ENCODE peak calls at places on chromosomes 1 and 21, in six cellular contexts. One of them, this sample, is unnamed.

GRCh38 chr1:90940746-90941145 is 81.1 kb downstream of the ZNF644 start:
- DNase-seq in adrenal gland: no peak
- DNase-seq in stimulated activated CD4-positive, alpha-beta T cell treated with anti-CD3 and anti-CD28 coated beads, TNF-alpha, amount 100 ng/mL, for 24 hours: no peak
- DNase-seq in dorsolateral prefrontal cortex: no peak
- DNase-seq in sigmoid colon: no peak
- DNase-seq in H9: no peak
- DNase-seq in this sample: no peak

GRCh38 chr1:59107516-59107915 is 189.4 kb upstream of the FGGY start:
- DNase-seq in dorsolateral prefrontal cortex: peak
- DNase-seq in adrenal gland: peak
- DNase-seq in stimulated activated CD4-positive, alpha-beta T cell treated with anti-CD3 and anti-CD28 coated beads, TNF-alpha, amount 100 ng/mL, for 24 hours: no peak
- DNase-seq in sigmoid colon: peak
- DNase-seq in H9: no peak
- DNase-seq in this sample: no peak

GRCh38 chr21:44593598-44594405 is 1.5 kb upstream of the KRTAP10-6 start:
- DNase-seq in H9: peak
- DNase-seq in sigmoid colon: no peak
- DNase-seq in adrenal gland: no peak
- DNase-seq in stimulated activated CD4-positive, alpha-beta T cell treated with anti-CD3 and anti-CD28 coated beads, TNF-alpha, amount 100 ng/mL, for 24 hours: no peak
- DNase-seq in dorsolateral prefrontal cortex: no peak
- DNase-seq in this sample: no peak

GRCh38 chr1:167060141-167061072 is 29.8 kb downstream of the GPA33 start:
- DNase-seq in H9: peak
- DNase-seq in dorsolateral prefrontal cortex: no peak
- DNase-seq in adrenal gland: no peak
- DNase-seq in stimulated activated CD4-positive, alpha-beta T cell treated with anti-CD3 and anti-CD28 coated beads, TNF-alpha, amount 100 ng/mL, for 24 hours: no peak
- DNase-seq in sigmoid colon: no peak
- DNase-seq in this sample: no peak

GRCh38 chr1:45584351-45585109 is 689 bp downstream of the NASP start:
- DNase-seq in stimulated activated CD4-positive, alpha-beta T cell treated with anti-CD3 and anti-CD28 coated beads, TNF-alpha, amount 100 ng/mL, for 24 hours: peak
- DNase-seq in dorsolateral prefrontal cortex: peak
- DNase-seq in H9: peak
- DNase-seq in adrenal gland: peak
- DNase-seq in sigmoid colon: peak
- DNase-seq in this sample: peak

GRCh38 chr1:235018161-235018560 is 110.5 kb downstream of the TOMM20 start:
- DNase-seq in sigmoid colon: peak
- DNase-seq in H9: no peak
- DNase-seq in stimulated activated CD4-positive, alpha-beta T cell treated with anti-CD3 and anti-CD28 coated beads, TNF-alpha, amount 100 ng/mL, for 24 hours: no peak
- DNase-seq in dorsolateral prefrontal cortex: no peak
- DNase-seq in adrenal gland: no peak
- DNase-seq in this sample: no peak

GRCh38 chr1:50271968-50272578 is 151.2 kb downstream of the DMRTA2 start:
- DNase-seq in stimulated activated CD4-positive, alpha-beta T cell treated with anti-CD3 and anti-CD28 coated beads, TNF-alpha, amount 100 ng/mL, for 24 hours: no peak
- DNase-seq in adrenal gland: peak
- DNase-seq in H9: peak
- DNase-seq in sigmoid colon: no peak
- DNase-seq in dorsolateral prefrontal cortex: peak
- DNase-seq in this sample: peak

GRCh38 chr1:177170756-177171535 is at the start of gene BRINP2:
- DNase-seq in H9: peak
- DNase-seq in dorsolateral prefrontal cortex: peak
- DNase-seq in adrenal gland: peak
- DNase-seq in sigmoid colon: no peak
- DNase-seq in stimulated activated CD4-positive, alpha-beta T cell treated with anti-CD3 and anti-CD28 coated beads, TNF-alpha, amount 100 ng/mL, for 24 hours: no peak
- DNase-seq in this sample: peak

GRCh38 chr1:12174789-12175455 is 8.1 kb downstream of the TNFRSF1B start:
- DNase-seq in H9: peak
- DNase-seq in sigmoid colon: peak
- DNase-seq in adrenal gland: peak
- DNase-seq in dorsolateral prefrontal cortex: no peak
- DNase-seq in stimulated activated CD4-positive, alpha-beta T cell treated with anti-CD3 and anti-CD28 coated beads, TNF-alpha, amount 100 ng/mL, for 24 hours: no peak
- DNase-seq in this sample: no peak

GRCh38 chr1:160539896-160540858 is 17.1 kb upstream of the SLAMF6 start:
- DNase-seq in sigmoid colon: no peak
- DNase-seq in H9: no peak
- DNase-seq in adrenal gland: no peak
- DNase-seq in stimulated activated CD4-positive, alpha-beta T cell treated with anti-CD3 and anti-CD28 coated beads, TNF-alpha, amount 100 ng/mL, for 24 hours: peak
- DNase-seq in dorsolateral prefrontal cortex: no peak
- DNase-seq in this sample: peak

GRCh38 chr1:1399870-1400575 is 888 bp upstream of the CCNL2 start:
- DNase-seq in adrenal gland: no peak
- DNase-seq in sigmoid colon: no peak
- DNase-seq in dorsolateral prefrontal cortex: no peak
- DNase-seq in stimulated activated CD4-positive, alpha-beta T cell treated with anti-CD3 and anti-CD28 coated beads, TNF-alpha, amount 100 ng/mL, for 24 hours: no peak
- DNase-seq in H9: no peak
- DNase-seq in this sample: peak

GRCh38 chr1:59743324-59744108 is 71.2 kb upstream of the HOOK1 start:
- DNase-seq in stimulated activated CD4-positive, alpha-beta T cell treated with anti-CD3 and anti-CD28 coated beads, TNF-alpha, amount 100 ng/mL, for 24 hours: no peak
- DNase-seq in sigmoid colon: no peak
- DNase-seq in dorsolateral prefrontal cortex: no peak
- DNase-seq in adrenal gland: peak
- DNase-seq in H9: no peak
- DNase-seq in this sample: no peak

GRCh38 chr1:8955367-8955766 is 9.7 kb downstream of the CA6 start:
- DNase-seq in dorsolateral prefrontal cortex: no peak
- DNase-seq in adrenal gland: no peak
- DNase-seq in stimulated activated CD4-positive, alpha-beta T cell treated with anti-CD3 and anti-CD28 coated beads, TNF-alpha, amount 100 ng/mL, for 24 hours: no peak
- DNase-seq in H9: no peak
- DNase-seq in sigmoid colon: no peak
- DNase-seq in this sample: no peak

GRCh38 chr1:156601122-156601830 is at the start of gene GPATCH4:
- DNase-seq in dorsolateral prefrontal cortex: peak
- DNase-seq in stimulated activated CD4-positive, alpha-beta T cell treated with anti-CD3 and anti-CD28 coated beads, TNF-alpha, amount 100 ng/mL, for 24 hours: peak
- DNase-seq in adrenal gland: peak
- DNase-seq in sigmoid colon: peak
- DNase-seq in H9: peak
- DNase-seq in this sample: peak

GRCh38 chr1:31799196-31799894 is 16.5 kb downstream of the SPOCD1 start:
- DNase-seq in stimulated activated CD4-positive, alpha-beta T cell treated with anti-CD3 and anti-CD28 coated beads, TNF-alpha, amount 100 ng/mL, for 24 hours: no peak
- DNase-seq in adrenal gland: peak
- DNase-seq in H9: no peak
- DNase-seq in sigmoid colon: peak
- DNase-seq in dorsolateral prefrontal cortex: no peak
- DNase-seq in this sample: no peak

GRCh38 chr1:59541161-59541560 is 244.3 kb downstream of the FGGY start:
- DNase-seq in stimulated activated CD4-positive, alpha-beta T cell treated with anti-CD3 and anti-CD28 coated beads, TNF-alpha, amount 100 ng/mL, for 24 hours: no peak
- DNase-seq in sigmoid colon: no peak
- DNase-seq in adrenal gland: no peak
- DNase-seq in H9: no peak
- DNase-seq in dorsolateral prefrontal cortex: no peak
- DNase-seq in this sample: no peak

GRCh38 chr1:54809496-54810074 is 8.5 kb upstream of the TTC22 start:
- DNase-seq in sigmoid colon: no peak
- DNase-seq in H9: no peak
- DNase-seq in dorsolateral prefrontal cortex: peak
- DNase-seq in stimulated activated CD4-positive, alpha-beta T cell treated with anti-CD3 and anti-CD28 coated beads, TNF-alpha, amount 100 ng/mL, for 24 hours: no peak
- DNase-seq in adrenal gland: no peak
- DNase-seq in this sample: no peak

GRCh38 chr1:210711825-210712224 is 383.1 kb downstream of the HHAT start:
- DNase-seq in dorsolateral prefrontal cortex: peak
- DNase-seq in adrenal gland: no peak
- DNase-seq in stimulated activated CD4-positive, alpha-beta T cell treated with anti-CD3 and anti-CD28 coated beads, TNF-alpha, amount 100 ng/mL, for 24 hours: no peak
- DNase-seq in sigmoid colon: no peak
- DNase-seq in H9: no peak
- DNase-seq in this sample: no peak

GRCh38 chr1:178048426-178048825 is 45.5 kb upstream of the RASAL2 start:
- DNase-seq in sigmoid colon: no peak
- DNase-seq in adrenal gland: no peak
- DNase-seq in H9: no peak
- DNase-seq in dorsolateral prefrontal cortex: no peak
- DNase-seq in stimulated activated CD4-positive, alpha-beta T cell treated with anti-CD3 and anti-CD28 coated beads, TNF-alpha, amount 100 ng/mL, for 24 hours: no peak
- DNase-seq in this sample: no peak

GRCh38 chr1:201230676-201231075 is 40.1 kb downstream of the IGFN1 start:
- DNase-seq in adrenal gland: no peak
- DNase-seq in H9: no peak
- DNase-seq in sigmoid colon: no peak
- DNase-seq in stimulated activated CD4-positive, alpha-beta T cell treated with anti-CD3 and anti-CD28 coated beads, TNF-alpha, amount 100 ng/mL, for 24 hours: no peak
- DNase-seq in dorsolateral prefrontal cortex: no peak
- DNase-seq in this sample: no peak

GRCh38 chr1:223242382-223242955 is 99.4 kb upstream of the TLR5 start:
- DNase-seq in H9: peak
- DNase-seq in sigmoid colon: no peak
- DNase-seq in adrenal gland: no peak
- DNase-seq in dorsolateral prefrontal cortex: no peak
- DNase-seq in stimulated activated CD4-positive, alpha-beta T cell treated with anti-CD3 and anti-CD28 coated beads, TNF-alpha, amount 100 ng/mL, for 24 hours: no peak
- DNase-seq in this sample: no peak

This sample was measured in GM12865.